ENCODE peak calls at places on chromosome 16, in six cellular contexts. H is stimulated activated effector memory CD8-positive, alpha-beta T cell treated with anti-CD3 and anti-CD28 coated beads, Interleukin-12 subunit alpha, Interleukin-12 subunit beta, amount 100 ng/mL, for 72 hours; E is left ventricle myocardium inferior; S is Panc1; P is pancreas; U is cardiac muscle cell. J is an unnamed sample.
A peak's percentile ranks its signal among the peaks of the same experiment; 100 is the strongest.

GRCh38 chr16:50407351-50407750 is 38.6 kb upstream of the BRD7 start:
- DNase-seq in H (peak; percentile 36), E (no peak), S (no peak), P (no peak), U (no peak), J (no peak)

GRCh38 chr16:79856581-79856980 is 256.0 kb upstream of the MAF start:
- DNase-seq in H (no peak), E (no peak), S (no peak), P (no peak), U (no peak), J (no peak)

GRCh38 chr16:46848768-46849764 is 18.1 kb upstream of the C16orf87 start:
- DNase-seq in H (no peak), E (no peak), S (no peak), P (no peak), U (no peak), J (no peak)

GRCh38 chr16:24610421-24610765 is 71.0 kb downstream of the RBBP6 start:
- DNase-seq in H (no peak), E (peak; percentile 27), S (no peak), P (peak; percentile 16), U (peak; percentile 71), J (peak; percentile 46)

GRCh38 chr16:16865374-16865773 is 486.4 kb downstream of the NPIPA7 start:
- DNase-seq in H (no peak), E (no peak), S (no peak), P (no peak), U (no peak), J (no peak)

GRCh38 chr16:57017251-57017650 is 27.9 kb downstream of the NLRC5 start:
- DNase-seq in H (no peak), E (no peak), S (no peak), P (no peak), U (peak; percentile 27), J (no peak)

GRCh38 chr16:25020112-25020591 is 5.0 kb upstream of the ARHGAP17 start:
- DNase-seq in H (no peak), E (no peak), S (no peak), P (no peak), U (no peak), J (no peak)

GRCh38 chr16:89621698-89622409 is 8.4 kb downstream of the DPEP1 start:
- DNase-seq in H (no peak), E (no peak), S (no peak), P (no peak), U (no peak), J (no peak)

GRCh38 chr16:24253192-24253591 is 2.9 kb upstream of the CACNG3 start:
- DNase-seq in H (peak; percentile 62), E (no peak), S (peak; percentile 59), P (peak; percentile 15), U (peak; percentile 48), J (peak; percentile 34)

GRCh38 chr16:56611281-56611833 is 3.0 kb downstream of the MT2A start:
- DNase-seq in H (no peak), E (peak; percentile 75), S (no peak), P (peak; percentile 56), U (peak; percentile 58), J (peak; percentile 80)

GRCh38 chr16:8674413-8675022 is at the start of gene ABAT:
- DNase-seq in H (peak; percentile 92), E (peak; percentile 88), S (no peak), P (peak; percentile 93), U (peak; percentile 82), J (peak; percentile 92)

GRCh38 chr16:77556203-77556602 is 121.4 kb upstream of the ADAMTS18 start:
- DNase-seq in H (no peak), E (no peak), S (no peak), P (no peak), U (no peak), J (no peak)

GRCh38 chr16:70635356-70636016 is 10.9 kb upstream of the IL34 start:
- DNase-seq in H (no peak), E (peak; percentile 33), S (no peak), P (no peak), U (peak; percentile 76), J (peak; percentile 37)

GRCh38 chr16:49330562-49331201 is 42.9 kb upstream of the C16orf78 start:
- DNase-seq in H (no peak), E (no peak), S (no peak), P (no peak), U (no peak), J (no peak)

GRCh38 chr16:72471317-72471716 is 299.4 kb upstream of the PMFBP1 start:
- DNase-seq in H (no peak), E (no peak), S (no peak), P (no peak), U (no peak), J (no peak)

GRCh38 chr16:67169642-67170167 is 633 bp upstream of the NOL3 start:
- DNase-seq in H (peak; percentile 72), E (no peak), S (no peak), P (peak; percentile 68), U (peak; percentile 56), J (no peak)

GRCh38 chr16:80027007-80027965 is 426.7 kb upstream of the MAF start:
- DNase-seq in H (peak; percentile 67), E (peak; percentile 40), S (peak; percentile 66), P (no peak), U (peak; percentile 40), J (peak; percentile 69)

GRCh38 chr16:57795431-57795878 is 6.8 kb downstream of the KIFC3 start:
- DNase-seq in H (no peak), E (peak; percentile 41), S (peak; percentile 27), P (peak; percentile 66), U (peak; percentile 67), J (no peak)

GRCh38 chr16:87138868-87139267 is 178.3 kb downstream of the C16orf95 start:
- DNase-seq in H (no peak), E (no peak), S (no peak), P (no peak), U (no peak), J (no peak)

GRCh38 chr16:27978876-27979275 is 84.6 kb downstream of the GSG1L start:
- DNase-seq in H (no peak), E (no peak), S (no peak), P (no peak), U (no peak), J (no peak)

GRCh38 chr16:55120408-55120807 is 189.7 kb downstream of the IRX5 start:
- DNase-seq in H (no peak), E (no peak), S (no peak), P (no peak), U (no peak), J (no peak)

GRCh38 chr16:46688101-46688656 is 799 bp downstream of the VPS35 start:
- DNase-seq in H (no peak), E (peak; percentile 25), S (no peak), P (no peak), U (peak; percentile 30), J (peak; percentile 33)

J was measured in left cardiac atrium.